ENCODE peak calls at places on chromosomes 1 and 21, in six cellular contexts. H is GM23338, Z is HCT116, L is A549, R is K562, P is SK-N-SH. Q is an unnamed sample.
A peak's percentile ranks its signal among the peaks of the same experiment; 100 is the strongest.

GRCh38 chr1:25478633-25479032 is 47.9 kb downstream of the MACO1 start:
- DNase-seq in P (no peak), H (no peak), R (no peak), Z (no peak), L (no peak), Q (no peak)

GRCh38 chr1:56688522-56689026 is 43.5 kb downstream of the PRKAA2 start:
- DNase-seq in H (peak; percentile 27), L (peak; percentile 94), P (no peak), R (no peak), Z (peak; percentile 96), Q (no peak)

GRCh38 chr1:3377166-3377565 is 77.3 kb upstream of the ARHGEF16 start:
- DNase-seq in R (no peak), Z (no peak), H (no peak), P (no peak), L (no peak), Q (no peak)

GRCh38 chr21:28805885-28806284 is 186.8 kb downstream of the LTN1 start:
- DNase-seq in R (no peak), H (no peak), P (no peak), L (no peak), Z (no peak), Q (no peak)

GRCh38 chr1:220990417-220991337 is 111.4 kb downstream of the HLX start:
- DNase-seq in Z (peak; percentile 12), L (peak; percentile 30), H (no peak), P (no peak), R (peak; percentile 31), Q (peak; percentile 15)

GRCh38 chr1:224635356-224635755 is 19.2 kb downstream of the CNIH3 start:
- DNase-seq in H (no peak), P (no peak), R (no peak), L (no peak), Z (no peak), Q (no peak)

GRCh38 chr1:181117648-181118449 is 29.3 kb downstream of the IER5 start:
- DNase-seq in R (no peak), L (peak; percentile 73), Z (peak; percentile 66), H (no peak), P (peak; percentile 48), Q (no peak)

GRCh38 chr1:167718926-167719691 is 2.7 kb upstream of the MPZL1 start:
- DNase-seq in H (peak; percentile 55), R (no peak), L (peak; percentile 21), P (no peak), Z (no peak), Q (no peak)

GRCh38 chr1:159177273-159177907 is 6.0 kb downstream of the CADM3 start:
- DNase-seq in R (peak; percentile 58), L (peak; percentile 60), Z (peak; percentile 21), P (no peak), H (peak; percentile 94), Q (no peak)

GRCh38 chr1:111570781-111571181 is 48.8 kb upstream of the RAP1A start:
- DNase-seq in P (no peak), H (peak; percentile 72), Z (peak; percentile 19), L (no peak), R (peak; percentile 39), Q (peak; percentile 42)

GRCh38 chr1:240235521-240236288 is 144.0 kb downstream of the FMN2 start:
- DNase-seq in L (no peak), H (no peak), P (no peak), Z (no peak), R (no peak), Q (no peak)

GRCh38 chr1:41689596-41689995 is 205.1 kb upstream of the EDN2 start:
- DNase-seq in L (no peak), Z (no peak), R (no peak), H (no peak), P (no peak), Q (no peak)

GRCh38 chr21:26572026-26572425 is 1.1 kb downstream of the CYYR1 start:
- DNase-seq in P (no peak), Z (no peak), H (no peak), R (no peak), L (no peak), Q (no peak)

GRCh38 chr1:155979525-155980343 is 1.4 kb upstream of the ARHGEF2 start:
- DNase-seq in P (no peak), R (peak; percentile 64), Z (no peak), L (no peak), H (no peak), Q (peak; percentile 37)

DNA sequence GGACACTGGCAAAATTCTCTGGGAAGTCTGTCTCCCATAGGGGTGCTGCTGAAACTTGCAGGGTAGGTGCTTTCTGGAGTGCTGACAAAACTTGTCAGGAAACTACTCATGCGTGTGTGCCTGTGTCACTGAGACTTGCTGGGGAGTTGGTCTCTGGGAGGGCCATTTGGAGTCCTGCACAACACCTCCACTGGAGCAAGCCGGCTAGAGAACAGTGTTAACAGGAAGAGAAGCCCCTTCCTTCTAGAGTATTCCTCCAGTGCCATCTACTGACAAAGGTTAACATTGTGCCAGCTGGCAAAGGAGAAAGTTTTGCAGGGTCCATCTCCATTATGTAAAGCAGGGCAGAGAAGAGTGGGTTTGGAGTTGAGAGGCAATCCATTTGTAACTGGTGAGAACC is 30.0 kb downstream of the ZMYM4 start:
- DNase-seq in L (peak; percentile 28), Z (no peak), P (peak; percentile 44), H (peak; percentile 77), R (no peak), Q (peak; percentile 53)
- TF ChIP-seq REST in L (no peak), Z (no peak), P (no peak), H (no peak), R (no peak), Q (no peak)

GRCh38 chr1:65442442-65442841 is 22.0 kb downstream of the LEPR start:
- DNase-seq in H (no peak), P (no peak), L (no peak), Z (no peak), R (no peak), Q (no peak)

GRCh38 chr1:65440915-65441314 is 20.4 kb downstream of the LEPR start:
- DNase-seq in L (no peak), H (no peak), R (no peak), P (no peak), Z (no peak), Q (no peak)

GRCh38 chr1:65441464-65441863 is 21.0 kb downstream of the LEPR start:
- DNase-seq in R (no peak), L (no peak), P (no peak), Z (no peak), H (no peak), Q (no peak)

GRCh38 chr1:65437616-65438015 is 17.1 kb downstream of the LEPR start:
- DNase-seq in L (no peak), P (no peak), R (no peak), H (no peak), Z (no peak), Q (no peak)

GRCh38 chr1:65440322-65440864 is 19.9 kb downstream of the LEPR start:
- DNase-seq in R (no peak), H (no peak), Z (no peak), P (no peak), L (no peak), Q (no peak)
- TF ChIP-seq REST in R (no peak), H (no peak), Z (no peak), P (no peak), L (no peak), Q (no peak)

DNA sequence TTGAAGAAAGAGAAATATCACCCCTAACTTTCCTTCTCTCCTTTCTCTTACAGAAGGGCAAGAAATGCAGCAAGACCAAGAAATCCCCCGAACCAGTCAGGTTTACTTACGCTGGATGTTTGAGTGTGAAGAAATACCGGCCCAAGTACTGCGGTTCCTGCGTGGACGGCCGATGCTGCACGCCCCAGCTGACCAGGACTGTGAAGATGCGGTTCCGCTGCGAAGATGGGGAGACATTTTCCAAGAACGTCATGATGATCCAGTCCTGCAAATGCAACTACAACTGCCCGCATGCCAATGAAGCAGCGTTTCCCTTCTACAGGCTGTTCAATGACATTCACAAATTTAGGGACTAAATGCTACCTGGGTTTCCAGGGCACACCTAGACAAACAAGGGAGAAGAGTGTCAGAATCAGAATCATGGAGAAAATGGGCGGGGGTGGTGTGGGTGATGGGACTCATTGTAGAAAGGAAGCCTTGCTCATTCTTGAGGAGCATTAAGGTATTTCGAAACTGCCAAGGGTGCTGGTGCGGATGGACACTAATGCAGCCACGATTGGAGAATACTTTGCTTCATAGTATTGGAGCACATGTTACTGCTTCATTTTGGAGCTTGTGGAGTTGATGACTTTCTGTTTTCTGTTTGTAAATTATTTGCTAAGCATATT is 2.3 kb downstream of the CCN1 start:
- DNase-seq in L (peak; percentile 53), Z (no peak), P (no peak), H (peak; percentile 36), R (no peak), Q (no peak)
- TF ChIP-seq REST in L (no peak), Z (no peak), P (no peak), H (no peak), R (no peak), Q (no peak)

GRCh38 chr1:69523032-69523431 is 44.7 kb upstream of the LRRC7 start:
- DNase-seq in L (no peak), P (no peak), R (no peak), Z (no peak), H (no peak), Q (no peak)
- TF ChIP-seq REST in L (no peak), P (no peak), R (no peak), Z (no peak), H (no peak), Q (no peak)

DNA sequence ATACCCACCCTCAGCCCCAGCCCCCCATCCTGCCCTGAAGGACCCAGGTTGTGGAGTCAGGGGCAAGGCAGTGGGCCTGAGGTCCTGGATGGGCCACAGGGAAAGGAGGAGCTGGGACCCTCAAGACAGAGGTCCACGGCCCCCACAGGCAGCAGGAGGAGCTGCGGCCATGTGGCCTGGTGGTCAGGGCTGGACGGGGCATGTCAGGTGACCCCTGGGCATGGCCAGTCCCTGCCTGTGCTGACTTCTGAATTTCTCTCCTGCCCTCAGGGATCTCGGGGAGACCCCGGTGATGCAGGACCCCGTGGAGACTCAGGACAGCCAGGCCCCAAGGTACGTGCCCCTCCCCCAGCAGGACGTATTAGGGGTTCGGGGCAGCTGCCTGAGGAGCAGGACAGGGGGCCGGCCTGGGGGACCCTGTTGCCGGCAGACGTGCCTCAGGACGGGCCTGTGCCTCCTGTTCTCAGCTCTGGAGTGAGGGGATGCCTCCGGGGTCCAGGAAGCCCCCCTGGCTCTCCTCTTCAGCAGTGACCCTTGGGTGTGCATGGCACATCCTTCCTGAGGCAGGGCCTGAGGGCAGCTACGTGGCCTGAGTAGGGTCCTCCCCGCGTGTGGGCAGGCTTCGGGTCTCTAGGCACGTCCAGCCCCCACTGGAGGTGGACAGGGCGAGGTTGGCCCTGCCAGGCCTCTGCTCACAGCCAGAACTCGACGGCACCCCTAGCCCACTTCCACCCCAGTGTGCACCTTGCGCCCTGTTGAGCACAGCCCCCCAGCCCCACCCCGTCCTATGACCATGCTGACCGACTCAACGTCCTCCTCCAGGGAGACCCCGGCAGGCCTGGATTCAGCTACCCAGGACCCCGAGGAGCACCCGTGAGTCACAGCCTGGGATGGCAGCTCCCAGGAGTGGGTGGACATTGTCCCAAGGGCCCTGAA is 23.6 kb downstream of the COL6A2 start:
- DNase-seq in H (no peak), R (no peak), Z (no peak), P (peak; percentile 23), L (no peak), Q (no peak)
- TF ChIP-seq REST in H (no peak), R (no peak), Z (no peak), P (no peak), L (no peak), Q (no peak)

GRCh38 chr1:114618606-114619005 is 37.2 kb upstream of the BCAS2 start:
- DNase-seq in Z (no peak), R (no peak), L (no peak), H (no peak), P (no peak), Q (no peak)
- TF ChIP-seq REST in Z (no peak), R (no peak), L (no peak), H (no peak), P (no peak), Q (no peak)

GRCh38 chr1:153919879-153920852 is 2.6 kb downstream of the GATAD2B start:
- DNase-seq in Z (no peak), R (no peak), P (peak; percentile 6), H (no peak), L (peak; percentile 18), Q (peak; percentile 62)
- TF ChIP-seq REST in Z (no peak), R (no peak), P (no peak), H (no peak), L (no peak), Q (no peak)

Q was measured in HL-60.